ENCODE peak calls at places on chromosomes 11 and 22, in eight cellular contexts. D is sigmoid colon, B is psoas muscle, Z is left ventricle myocardium inferior, R is trophoblast cell, O is ovary, C is SJSA1, U is fibroblast of lung. S is an unnamed sample. For H3K27me3 and H3K4me1, the result is how much of the 10 kb centered on the place peaks cover.

GRCh38 chr22:36369004-36369921 is 18.5 kb downstream of the MYH9 start:
- DNase-seq in D (no peak), B (no peak), Z (no peak), R (peak), O (no peak), C (no peak), U (no peak), S (peak)

GRCh38 chr11:67393437-67393836 is 1.7 kb downstream of the RAD9A start:
- DNase-seq in D (no peak), B (no peak), Z (no peak), R (no peak), O (peak), C (no peak), U (no peak), S (no peak)

GRCh38 chr11:1882265-1883238 is 9.1 kb downstream of the PRR33 start:
- DNase-seq in D (peak), B (peak), Z (peak), R (peak), O (peak), C (peak), U (peak), S (no peak)

GRCh38 chr11:9688716-9689511 is 25.0 kb downstream of the SWAP70 start:
- DNase-seq in D (no peak), B (no peak), Z (no peak), R (peak), O (no peak), C (peak), U (peak), S (peak)

GRCh38 chr22:37965940-37966664 is 12.6 kb downstream of the POLR2F start:
- DNase-seq in D (no peak), B (no peak), Z (no peak), R (no peak), O (no peak), C (no peak), U (peak), S (no peak)

GRCh38 chr11:1785749-1786261 is 22.1 kb upstream of the CTSD start:
- DNase-seq in D (no peak), B (no peak), Z (no peak), R (peak), O (no peak), C (peak), U (no peak), S (no peak)

GRCh38 chr11:63589000-63589399 is 25.2 kb downstream of the PLAAT3 start:
- DNase-seq in D (peak), B (no peak), Z (no peak), R (no peak), O (no peak), C (no peak), U (no peak), S (no peak)

GRCh38 chr22:24442352-24442744 is 14.9 kb downstream of the ADORA2A start:
- DNase-seq in D (no peak), B (no peak), Z (no peak), R (no peak), O (no peak), C (no peak), U (no peak), S (no peak)

GRCh38 chr11:82988936-82989627 is 82.6 kb downstream of the RAB30 start:
- DNase-seq in D (no peak), B (no peak), Z (no peak), R (peak), O (no peak), C (no peak), U (no peak), S (no peak)

DNA sequence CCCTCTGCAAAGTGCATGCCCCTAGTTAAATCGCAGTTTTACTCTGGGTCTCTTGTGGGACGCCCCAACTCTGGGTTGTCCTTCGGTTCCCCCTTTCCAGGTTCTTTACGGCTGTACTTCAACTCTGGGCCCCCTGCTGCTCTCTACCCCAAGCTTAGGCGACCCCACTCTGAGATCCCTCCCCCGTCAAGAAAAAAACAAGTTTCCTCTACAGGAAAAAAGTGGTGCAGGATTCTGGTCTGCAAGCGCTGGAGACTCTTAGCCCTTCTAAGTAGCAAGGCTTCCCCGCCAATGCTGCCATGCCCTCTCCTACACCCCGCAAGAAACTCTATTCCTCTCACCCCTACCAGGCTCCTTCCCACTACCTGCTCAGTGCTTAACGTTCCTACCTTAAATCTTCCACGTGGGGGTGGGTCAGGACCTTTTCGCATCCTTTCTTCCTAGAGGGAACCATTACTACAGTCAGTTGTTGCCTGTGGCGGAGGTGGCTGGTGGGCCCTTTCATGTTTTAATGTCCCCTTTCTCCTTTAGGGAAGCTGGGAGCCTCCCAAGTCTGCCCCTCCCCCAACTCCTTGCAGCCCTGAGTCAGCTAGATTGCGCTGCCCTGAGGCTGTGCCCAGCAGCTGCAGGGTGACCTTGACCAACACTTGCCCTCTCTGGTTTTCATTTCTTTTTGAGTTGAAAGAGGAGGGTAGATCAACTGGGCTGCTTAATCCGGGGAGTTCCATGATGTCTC is 1.4 kb downstream of the NEFH start:
- DNase-seq in D (no peak), B (peak), Z (no peak), R (no peak), O (peak), C (no peak), U (no peak), S (no peak)
- H3K27me3 ChIP-seq in D (half or more), B (half or more), Z (half or more), R (under half), O (under half), C (half or more), U (under half), S (half or more)

GRCh38 chr11:114202011-114202609 is 94.1 kb upstream of the NNMT start:
- DNase-seq in D (no peak), B (no peak), Z (no peak), R (no peak), O (no peak), C (no peak), U (no peak), S (no peak)

GRCh38 chr11:114201219-114201618 is 95.0 kb upstream of the NNMT start:
- DNase-seq in D (no peak), B (no peak), Z (no peak), R (no peak), O (no peak), C (no peak), U (no peak), S (no peak)

GRCh38 chr11:114199051-114199450 is 97.1 kb upstream of the NNMT start:
- DNase-seq in D (no peak), B (no peak), Z (no peak), R (no peak), O (no peak), C (no peak), U (no peak), S (no peak)

GRCh38 chr11:114200785-114201184 is 95.4 kb upstream of the NNMT start:
- DNase-seq in D (no peak), B (no peak), Z (no peak), R (no peak), O (no peak), C (no peak), U (no peak), S (no peak)

GRCh38 chr11:114200351-114200750 is 95.8 kb upstream of the NNMT start:
- DNase-seq in D (no peak), B (no peak), Z (no peak), R (no peak), O (no peak), C (no peak), U (no peak), S (no peak)
- H3K4me1 ChIP-seq in D (under half), B (half or more), Z (half or more), R (under half), O (under half), C (under half), U (under half), S (under half)

GRCh38 chr11:126336065-126336464 is 19.4 kb upstream of the ST3GAL4 start:
- DNase-seq in D (no peak), B (no peak), Z (no peak), R (no peak), O (no peak), C (no peak), U (no peak), S (no peak)
- H3K27ac ChIP-seq in D (no peak), B (no peak), Z (peak), R (peak), O (no peak), C (no peak), U (no peak), S (no peak)

GRCh38 chr22:31099386-31099785 is 8.0 kb downstream of the SELENOM start:
- DNase-seq in D (no peak), B (no peak), Z (no peak), R (peak), O (no peak), C (no peak), U (no peak), S (no peak)
- H3K27me3 ChIP-seq in D (under half), B (under half), Z (under half), R (under half), O (under half), C (under half), U (under half), S (under half)

S was measured in foreskin keratinocyte.